ENCODE peak calls at places on chromosomes 2 and 18, in four cellular contexts. K is A549, Z is sigmoid colon, T is K562. H is an unnamed sample.
A peak's percentile ranks its signal among the peaks of the same experiment; 100 is the strongest.

GRCh38 chr2:226580403-226580802 is 219.2 kb downstream of the IRS1 start:
- DNase-seq in K (no peak), Z (no peak), T (no peak), H (no peak)

GRCh38 chr18:8744656-8745055 is 39.3 kb downstream of the MTCL1 start:
- DNase-seq in Z (no peak), K (no peak), T (no peak), H (no peak)

GRCh38 chr2:240704651-240705050 is 13.0 kb downstream of the AQP12A start:
- DNase-seq in T (no peak), K (no peak), Z (no peak), H (no peak)

GRCh38 chr18:64110692-64111480 is 38.0 kb downstream of the LINC00305 start:
- DNase-seq in T (no peak), Z (no peak), K (no peak), H (no peak)

GRCh38 chr2:70044290-70045040 is 42.8 kb upstream of the PCBP1 start:
- DNase-seq in K (no peak), T (no peak), Z (no peak), H (no peak)

GRCh38 chr2:174606336-174606735 is 8.7 kb upstream of the WIPF1 start:
- DNase-seq in Z (peak; percentile 82), K (peak; percentile 56), T (no peak), H (peak; percentile 75)

GRCh38 chr2:190060626-190061025 is 1.9 kb downstream of the MSTN start:
- DNase-seq in K (no peak), Z (no peak), T (no peak), H (no peak)

GRCh38 chr18:2538844-2539243 is 32.5 kb downstream of the METTL4 start:
- DNase-seq in Z (no peak), K (no peak), T (no peak), H (no peak)

GRCh38 chr2:31947871-31948270 is 62.9 kb downstream of the MEMO1 start:
- DNase-seq in T (no peak), K (no peak), Z (no peak), H (no peak)

GRCh38 chr2:121185571-121186074 is 99.4 kb downstream of the TFCP2L1 start:
- DNase-seq in T (no peak), K (no peak), Z (no peak), H (no peak)

GRCh38 chr2:42167458-42167857 is 1.7 kb upstream of the EML4 start:
- DNase-seq in Z (no peak), T (no peak), K (no peak), H (no peak)

GRCh38 chr2:2530334-2530733 is 199.3 kb upstream of the MYT1L start:
- DNase-seq in T (no peak), K (no peak), Z (no peak), H (no peak)

GRCh38 chr2:188902906-188903305 is 71.3 kb upstream of the COL3A1 start:
- DNase-seq in Z (no peak), K (no peak), T (no peak), H (no peak)

GRCh38 chr2:9108210-9108967 is 98.2 kb upstream of the ASAP2 start:
- DNase-seq in Z (no peak), T (no peak), K (no peak), H (no peak)

GRCh38 chr18:25896178-25896780 is 194.1 kb downstream of the SS18 start:
- DNase-seq in T (peak; percentile 58), K (peak; percentile 3), Z (no peak), H (no peak)

GRCh38 chr2:127508621-127509034 is 17.7 kb downstream of the IWS1 start:
- DNase-seq in Z (peak; percentile 85), T (peak; percentile 27), K (peak; percentile 91), H (no peak)

GRCh38 chr2:72915907-72916742 is 1.2 kb upstream of the EMX1 start:
- DNase-seq in K (peak; percentile 67), T (peak; percentile 71), Z (peak; percentile 66), H (no peak)

GRCh38 chr2:204977914-204978313 is 432.6 kb downstream of the PARD3B start:
- DNase-seq in T (no peak), Z (no peak), K (no peak), H (no peak)

DNA sequence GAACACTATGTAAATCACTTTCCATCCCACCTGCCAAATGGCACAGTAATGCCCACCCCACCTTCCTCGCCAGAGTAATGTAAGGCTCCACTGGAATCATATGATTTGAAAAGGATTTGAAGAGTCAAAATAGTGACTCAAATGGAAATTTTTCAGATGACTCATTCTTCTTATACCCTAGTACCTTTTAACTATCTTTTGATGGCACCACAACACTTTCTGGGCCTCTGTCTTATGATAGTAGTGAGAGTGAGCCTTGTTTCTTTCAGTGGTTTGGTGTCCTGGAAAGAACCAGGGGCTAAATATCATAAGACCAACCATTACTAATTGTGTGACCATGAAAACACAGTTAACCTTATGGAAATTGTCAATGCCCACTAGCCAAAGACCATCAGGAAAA is 235.4 kb upstream of the SLC14A2 start:
- DNase-seq in K (no peak), T (no peak), Z (no peak), H (no peak)
- TF ChIP-seq EP300 in K (no peak), T (no peak), Z (no peak), H (no peak)

GRCh38 chr2:223007531-223007930 is 44.5 kb upstream of the KCNE4 start:
- DNase-seq in K (no peak), T (no peak), Z (no peak), H (no peak)
- H3K27ac ChIP-seq in K (no peak overlapping the region), T (no peak overlapping the region), Z (no peak overlapping the region), H (no peak overlapping the region)

DNA sequence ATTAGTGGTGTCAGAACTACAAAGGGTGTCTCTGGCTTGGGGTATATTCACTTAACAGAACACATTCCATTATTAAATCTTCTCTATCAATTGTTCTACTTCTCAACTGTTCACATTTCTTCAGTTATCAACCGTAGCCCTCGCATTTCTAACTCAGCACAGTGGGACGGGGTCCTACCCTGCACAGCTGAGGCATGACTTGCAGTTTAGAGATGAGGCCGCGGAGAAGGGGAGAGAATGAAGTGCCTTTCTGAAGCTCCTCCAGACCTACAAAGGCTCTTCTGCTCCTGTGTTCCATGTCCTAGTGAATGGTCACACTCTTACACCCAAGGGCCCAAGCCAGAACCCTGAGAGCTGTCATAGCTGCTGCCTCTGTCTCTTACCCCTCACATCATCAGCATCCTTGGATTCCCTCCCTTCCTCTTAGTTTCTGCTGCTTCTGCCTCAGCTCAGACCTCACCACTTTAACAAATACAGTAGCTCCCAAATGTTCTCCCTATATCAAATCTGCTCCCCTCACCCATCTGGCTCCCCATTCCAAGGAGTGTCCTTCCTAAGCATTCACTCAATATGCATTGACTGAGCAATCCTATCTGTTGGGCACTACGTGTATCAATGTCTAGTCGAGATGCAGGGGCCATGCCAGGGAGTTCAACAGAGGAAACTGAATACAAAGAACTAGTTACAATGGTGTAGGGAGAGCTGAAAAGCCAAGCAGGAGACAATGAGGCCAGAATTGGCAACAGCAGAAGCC is 34.3 kb upstream of the MRPL19 start:
- DNase-seq in Z (no peak), T (no peak), K (no peak), H (no peak)
- TF ChIP-seq EP300 in Z (no peak), T (no peak), K (no peak), H (no peak)

GRCh38 chr2:234987754-234988153 is 35.9 kb downstream of the SH3BP4 start:
- DNase-seq in Z (no peak), K (no peak), T (no peak), H (no peak)

GRCh38 chr2:234986346-234986745 is 34.5 kb downstream of the SH3BP4 start:
- DNase-seq in T (no peak), K (no peak), Z (no peak), H (no peak)

GRCh38 chr2:234985608-234986115 is 33.8 kb downstream of the SH3BP4 start:
- DNase-seq in T (no peak), K (no peak), Z (no peak), H (no peak)

GRCh38 chr2:234988491-234988890 is 36.7 kb downstream of the SH3BP4 start:
- DNase-seq in T (no peak), Z (no peak), K (no peak), H (no peak)

GRCh38 chr2:234986866-234987720 is 35.3 kb downstream of the SH3BP4 start:
- DNase-seq in T (no peak), Z (no peak), K (no peak), H (no peak)
- H3K27ac ChIP-seq in T (no peak overlapping the region), Z (no peak overlapping the region), K (peak overlapping the region; percentile 20), H (no peak overlapping the region)

H was measured in suprapubic skin.